ENCODE peak calls at places on chromosomes 12 and 14, in seven cellular contexts. One of them, this sample, is unnamed.

GRCh38 chr14:66650491-66650911 is 142.6 kb downstream of the GPHN start:
- DNase-seq in choroid plexus epithelial cell: peak
- DNase-seq in AG09309: no peak
- DNase-seq in A673: no peak
- DNase-seq in skeletal muscle cell: no peak
- DNase-seq in A549: no peak
- DNase-seq in left lung: no peak
- DNase-seq in this sample: peak

GRCh38 chr12:6328945-6329692 is 12.8 kb downstream of the TNFRSF1A start:
- DNase-seq in choroid plexus epithelial cell: no peak
- DNase-seq in AG09309: no peak
- DNase-seq in A673: no peak
- DNase-seq in skeletal muscle cell: no peak
- DNase-seq in A549: no peak
- DNase-seq in left lung: no peak
- DNase-seq in this sample: no peak

GRCh38 chr12:49518914-49519573 is 19.8 kb upstream of the KCNH3 start:
- DNase-seq in choroid plexus epithelial cell: peak
- DNase-seq in AG09309: no peak
- DNase-seq in A673: peak
- DNase-seq in skeletal muscle cell: no peak
- DNase-seq in A549: no peak
- DNase-seq in left lung: no peak
- DNase-seq in this sample: no peak

GRCh38 chr14:37150414-37150813 is 22.0 kb downstream of the SLC25A21 start:
- DNase-seq in choroid plexus epithelial cell: peak
- DNase-seq in AG09309: peak
- DNase-seq in A673: peak
- DNase-seq in skeletal muscle cell: no peak
- DNase-seq in A549: peak
- DNase-seq in left lung: no peak
- DNase-seq in this sample: peak

GRCh38 chr14:102408729-102409128 is 46.0 kb downstream of the TECPR2 start:
- DNase-seq in choroid plexus epithelial cell: no peak
- DNase-seq in AG09309: no peak
- DNase-seq in A673: no peak
- DNase-seq in skeletal muscle cell: no peak
- DNase-seq in A549: no peak
- DNase-seq in left lung: no peak
- DNase-seq in this sample: no peak

GRCh38 chr12:105948331-105948730 is 190.4 kb downstream of the NUAK1 start:
- DNase-seq in choroid plexus epithelial cell: peak
- DNase-seq in AG09309: peak
- DNase-seq in A673: no peak
- DNase-seq in skeletal muscle cell: peak
- DNase-seq in A549: no peak
- DNase-seq in left lung: no peak
- DNase-seq in this sample: no peak

GRCh38 chr14:28931999-28932398 is 165.4 kb downstream of the FOXG1 start:
- DNase-seq in choroid plexus epithelial cell: no peak
- DNase-seq in AG09309: no peak
- DNase-seq in A673: no peak
- DNase-seq in skeletal muscle cell: no peak
- DNase-seq in A549: no peak
- DNase-seq in left lung: no peak
- DNase-seq in this sample: no peak

GRCh38 chr12:4159851-4160250 is 113.7 kb upstream of the CCND2 start:
- DNase-seq in choroid plexus epithelial cell: no peak
- DNase-seq in AG09309: no peak
- DNase-seq in A673: no peak
- DNase-seq in skeletal muscle cell: no peak
- DNase-seq in A549: no peak
- DNase-seq in left lung: no peak
- DNase-seq in this sample: no peak

GRCh38 chr14:102930138-102930752 is 7.8 kb downstream of the AMN start:
- DNase-seq in choroid plexus epithelial cell: no peak
- DNase-seq in AG09309: no peak
- DNase-seq in A673: peak
- DNase-seq in skeletal muscle cell: no peak
- DNase-seq in A549: no peak
- DNase-seq in left lung: no peak
- DNase-seq in this sample: no peak

GRCh38 chr12:54417712-54418440 is 1.2 kb downstream of the ITGA5 start:
- DNase-seq in choroid plexus epithelial cell: no peak
- DNase-seq in AG09309: no peak
- DNase-seq in A673: no peak
- DNase-seq in skeletal muscle cell: no peak
- DNase-seq in A549: no peak
- DNase-seq in left lung: peak
- DNase-seq in this sample: no peak

GRCh38 chr14:26412421-26412820 is 185.4 kb downstream of the NOVA1 start:
- DNase-seq in choroid plexus epithelial cell: no peak
- DNase-seq in AG09309: no peak
- DNase-seq in A673: no peak
- DNase-seq in skeletal muscle cell: no peak
- DNase-seq in A549: no peak
- DNase-seq in left lung: no peak
- DNase-seq in this sample: no peak

GRCh38 chr12:51863921-51864700 is 15.6 kb upstream of the FIGNL2 start:
- DNase-seq in choroid plexus epithelial cell: no peak
- DNase-seq in AG09309: no peak
- DNase-seq in A673: peak
- DNase-seq in skeletal muscle cell: no peak
- DNase-seq in A549: no peak
- DNase-seq in left lung: no peak
- DNase-seq in this sample: no peak

GRCh38 chr12:11762723-11763326 is 113.4 kb downstream of the ETV6 start:
- DNase-seq in choroid plexus epithelial cell: no peak
- DNase-seq in AG09309: no peak
- DNase-seq in A673: no peak
- DNase-seq in skeletal muscle cell: no peak
- DNase-seq in A549: no peak
- DNase-seq in left lung: no peak
- DNase-seq in this sample: peak

GRCh38 chr14:21066882-21067502 is 3.1 kb upstream of the ARHGEF40 start:
- DNase-seq in choroid plexus epithelial cell: peak
- DNase-seq in AG09309: no peak
- DNase-seq in A673: peak
- DNase-seq in skeletal muscle cell: no peak
- DNase-seq in A549: peak
- DNase-seq in left lung: no peak
- DNase-seq in this sample: no peak

GRCh38 chr12:62588916-62589315 is 122.3 kb downstream of the MON2 start:
- DNase-seq in choroid plexus epithelial cell: peak
- DNase-seq in AG09309: no peak
- DNase-seq in A673: no peak
- DNase-seq in skeletal muscle cell: no peak
- DNase-seq in A549: peak
- DNase-seq in left lung: no peak
- DNase-seq in this sample: no peak

GRCh38 chr12:119180380-119181040 is 1.8 kb downstream of the HSPB8 start:
- DNase-seq in choroid plexus epithelial cell: peak
- DNase-seq in AG09309: no peak
- DNase-seq in A673: no peak
- DNase-seq in skeletal muscle cell: no peak
- DNase-seq in A549: peak
- DNase-seq in left lung: peak
- DNase-seq in this sample: no peak

GRCh38 chr14:102419716-102420115 is 57.0 kb downstream of the TECPR2 start:
- DNase-seq in choroid plexus epithelial cell: no peak
- DNase-seq in AG09309: no peak
- DNase-seq in A673: no peak
- DNase-seq in skeletal muscle cell: no peak
- DNase-seq in A549: no peak
- DNase-seq in left lung: no peak
- DNase-seq in this sample: no peak

GRCh38 chr12:3740840-3741239 is 12.1 kb downstream of the CRACR2A start:
- DNase-seq in choroid plexus epithelial cell: no peak
- DNase-seq in AG09309: no peak
- DNase-seq in A673: no peak
- DNase-seq in skeletal muscle cell: no peak
- DNase-seq in A549: no peak
- DNase-seq in left lung: no peak
- DNase-seq in this sample: no peak

GRCh38 chr14:83140756-83141155 is 1607.1 kb upstream of the SEL1L start:
- DNase-seq in choroid plexus epithelial cell: no peak
- DNase-seq in AG09309: no peak
- DNase-seq in A673: no peak
- DNase-seq in skeletal muscle cell: no peak
- DNase-seq in A549: no peak
- DNase-seq in left lung: no peak
- DNase-seq in this sample: no peak

GRCh38 chr14:74414793-74415437 is 11.1 kb downstream of the SYNDIG1L start:
- DNase-seq in choroid plexus epithelial cell: peak
- DNase-seq in AG09309: no peak
- DNase-seq in A673: no peak
- DNase-seq in skeletal muscle cell: no peak
- DNase-seq in A549: no peak
- DNase-seq in left lung: no peak
- DNase-seq in this sample: peak

GRCh38 chr12:132610051-132610759 is at the start of gene LRCOL1:
- DNase-seq in choroid plexus epithelial cell: peak
- DNase-seq in AG09309: peak
- DNase-seq in A673: peak
- DNase-seq in skeletal muscle cell: peak
- DNase-seq in A549: no peak
- DNase-seq in left lung: peak
- DNase-seq in this sample: no peak

GRCh38 chr14:103519837-103520212 is 2.8 kb downstream of the CKB start:
- DNase-seq in choroid plexus epithelial cell: no peak
- DNase-seq in AG09309: no peak
- DNase-seq in A673: no peak
- DNase-seq in skeletal muscle cell: no peak
- DNase-seq in A549: no peak
- DNase-seq in left lung: no peak
- DNase-seq in this sample: no peak

GRCh38 chr12:76299536-76300296 is 48.5 kb downstream of the BBS10 start:
- DNase-seq in choroid plexus epithelial cell: no peak
- DNase-seq in AG09309: no peak
- DNase-seq in A673: peak
- DNase-seq in skeletal muscle cell: no peak
- DNase-seq in A549: peak
- DNase-seq in left lung: no peak
- DNase-seq in this sample: no peak

GRCh38 chr12:120402217-120402616 is 33.3 kb upstream of the MSI1 start:
- DNase-seq in choroid plexus epithelial cell: peak
- DNase-seq in AG09309: no peak
- DNase-seq in A673: no peak
- DNase-seq in skeletal muscle cell: no peak
- DNase-seq in A549: no peak
- DNase-seq in left lung: no peak
- DNase-seq in this sample: no peak

GRCh38 chr12:21642707-21643389 is 14.8 kb downstream of the LDHB start:
- DNase-seq in choroid plexus epithelial cell: peak
- DNase-seq in AG09309: no peak
- DNase-seq in A673: no peak
- DNase-seq in skeletal muscle cell: no peak
- DNase-seq in A549: no peak
- DNase-seq in left lung: no peak
- DNase-seq in this sample: no peak

GRCh38 chr12:130070017-130070653 is 92.1 kb upstream of the FZD10 start:
- DNase-seq in choroid plexus epithelial cell: no peak
- DNase-seq in AG09309: no peak
- DNase-seq in A673: no peak
- DNase-seq in skeletal muscle cell: no peak
- DNase-seq in A549: peak
- DNase-seq in left lung: no peak
- DNase-seq in this sample: no peak

GRCh38 chr12:116710367-116710766 is 27.5 kb downstream of the SPRING1 start:
- DNase-seq in choroid plexus epithelial cell: no peak
- DNase-seq in AG09309: no peak
- DNase-seq in A673: no peak
- DNase-seq in skeletal muscle cell: no peak
- DNase-seq in A549: no peak
- DNase-seq in left lung: no peak
- DNase-seq in this sample: no peak
- H3K4me3 ChIP-seq in choroid plexus epithelial cell: no peak
- H3K4me3 ChIP-seq in AG09309: no peak
- H3K4me3 ChIP-seq in A673: no peak
- H3K4me3 ChIP-seq in skeletal muscle cell: no peak
- H3K4me3 ChIP-seq in A549: no peak
- H3K4me3 ChIP-seq in left lung: no peak
- H3K4me3 ChIP-seq in this sample: no peak

GRCh38 chr12:65881965-65882413 is 57.7 kb downstream of the HMGA2 start:
- DNase-seq in choroid plexus epithelial cell: peak
- DNase-seq in AG09309: no peak
- DNase-seq in A673: no peak
- DNase-seq in skeletal muscle cell: peak
- DNase-seq in A549: no peak
- DNase-seq in left lung: peak
- DNase-seq in this sample: peak
- H3K4me3 ChIP-seq in choroid plexus epithelial cell: peak
- H3K4me3 ChIP-seq in AG09309: peak
- H3K4me3 ChIP-seq in A673: no peak
- H3K4me3 ChIP-seq in skeletal muscle cell: peak
- H3K4me3 ChIP-seq in A549: no peak
- H3K4me3 ChIP-seq in left lung: no peak
- H3K4me3 ChIP-seq in this sample: peak

DNA sequence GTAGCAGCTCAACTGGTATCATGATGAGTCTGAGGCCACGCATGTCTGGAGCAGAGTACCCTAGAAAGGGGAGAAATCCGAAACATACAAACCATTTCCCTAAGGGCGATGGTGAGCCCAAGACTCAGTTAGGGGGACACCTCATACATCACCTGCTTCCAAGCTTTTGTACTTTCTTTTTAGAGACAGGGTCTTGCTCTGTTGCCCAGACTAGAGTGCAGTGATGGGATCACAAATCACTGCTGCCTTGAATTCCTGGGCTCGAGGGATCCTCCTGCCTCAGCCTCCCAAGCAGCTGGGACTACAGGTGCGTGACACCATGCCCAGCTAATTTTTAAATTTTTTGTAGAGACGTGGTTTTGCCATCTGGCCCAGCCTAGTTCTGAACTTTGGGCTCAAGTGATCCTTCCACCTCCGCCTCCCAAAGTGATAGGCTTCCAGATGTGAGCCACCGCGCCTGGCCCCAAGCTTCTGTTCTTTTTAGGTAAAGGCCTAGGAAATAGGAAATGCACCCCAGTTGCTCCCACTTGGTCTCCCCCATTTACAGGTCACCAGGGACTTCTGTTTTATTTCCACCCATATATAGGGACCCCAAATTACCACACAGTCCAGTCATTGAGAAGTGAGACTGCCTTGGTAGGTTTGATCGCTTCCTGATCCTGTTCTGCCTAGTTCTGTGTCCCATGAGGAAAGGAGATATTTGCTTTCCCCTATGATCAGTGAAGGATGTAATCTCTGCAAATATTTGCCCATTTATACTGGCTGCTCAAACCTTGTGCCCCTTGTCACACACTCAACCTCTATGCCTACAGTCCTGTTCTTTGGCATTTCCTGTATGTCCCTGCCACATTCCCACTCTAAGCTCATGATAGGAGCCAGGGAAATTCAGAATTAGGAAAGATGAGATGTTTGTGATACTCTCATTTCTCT is at the start of gene APOF:
- DNase-seq in choroid plexus epithelial cell: no peak
- DNase-seq in AG09309: no peak
- DNase-seq in A673: no peak
- DNase-seq in skeletal muscle cell: no peak
- DNase-seq in A549: no peak
- DNase-seq in left lung: no peak
- DNase-seq in this sample: no peak
- H3K4me3 ChIP-seq in choroid plexus epithelial cell: no peak
- H3K4me3 ChIP-seq in AG09309: no peak
- H3K4me3 ChIP-seq in A673: no peak
- H3K4me3 ChIP-seq in skeletal muscle cell: no peak
- H3K4me3 ChIP-seq in A549: no peak
- H3K4me3 ChIP-seq in left lung: no peak
- H3K4me3 ChIP-seq in this sample: no peak

GRCh38 chr14:96497087-96497486 is 5.1 kb upstream of the PAPOLA start:
- DNase-seq in choroid plexus epithelial cell: peak
- DNase-seq in AG09309: no peak
- DNase-seq in A673: no peak
- DNase-seq in skeletal muscle cell: no peak
- DNase-seq in A549: no peak
- DNase-seq in left lung: no peak
- DNase-seq in this sample: peak
- H3K4me3 ChIP-seq in choroid plexus epithelial cell: no peak
- H3K4me3 ChIP-seq in AG09309: no peak
- H3K4me3 ChIP-seq in A673: no peak
- H3K4me3 ChIP-seq in skeletal muscle cell: no peak
- H3K4me3 ChIP-seq in A549: no peak
- H3K4me3 ChIP-seq in left lung: no peak
- H3K4me3 ChIP-seq in this sample: peak

This sample was measured in GM12865.